ENCODE peak calls at places on chromosomes 13 and 19, in six cellular contexts. H is breast epithelium, Y is hepatocyte, B is pancreas, E is OCI-LY7, J is HepG2. R is an unnamed sample.

GRCh38 chr19:48308695-48309586 is 16.4 kb upstream of the EMP3 start:
- DNase-seq in H (no peak), Y (peak), B (no peak), E (peak), J (peak), R (no peak)

GRCh38 chr13:113428871-113429607 is 24.2 kb downstream of the ADPRHL1 start:
- DNase-seq in H (no peak), Y (no peak), B (no peak), E (no peak), J (no peak), R (no peak)

GRCh38 chr19:50894478-50895356 is 16.5 kb downstream of the KLK4 start:
- DNase-seq in H (no peak), Y (no peak), B (no peak), E (peak), J (no peak), R (no peak)

GRCh38 chr13:83295684-83296083 is 586.6 kb downstream of the SLITRK1 start:
- DNase-seq in H (no peak), Y (no peak), B (no peak), E (no peak), J (no peak), R (no peak)

GRCh38 chr13:85666356-85666755 is 132.9 kb downstream of the SLITRK6 start:
- DNase-seq in H (no peak), Y (no peak), B (no peak), E (no peak), J (no peak), R (no peak)

GRCh38 chr13:109611912-109612691 is 174.3 kb downstream of the IRS2 start:
- DNase-seq in H (no peak), Y (no peak), B (no peak), E (no peak), J (no peak), R (no peak)

GRCh38 chr13:94056362-94056990 is 423.0 kb downstream of the DCT start:
- DNase-seq in H (no peak), Y (no peak), B (no peak), E (no peak), J (no peak), R (no peak)

GRCh38 chr19:38362076-38362945 is 12.1 kb upstream of the PSMD8 start:
- DNase-seq in H (peak), Y (peak), B (peak), E (peak), J (peak), R (peak)

GRCh38 chr19:35639863-35640262 is 1.7 kb upstream of the ETV2 start:
- DNase-seq in H (no peak), Y (no peak), B (no peak), E (no peak), J (no peak), R (no peak)

GRCh38 chr19:10095622-10095947 is 6.9 kb downstream of the ANGPTL6 start:
- DNase-seq in H (no peak), Y (no peak), B (no peak), E (no peak), J (no peak), R (no peak)

GRCh38 chr19:10096615-10096963 is 5.9 kb downstream of the ANGPTL6 start:
- DNase-seq in H (no peak), Y (no peak), B (no peak), E (no peak), J (no peak), R (no peak)

GRCh38 chr19:10093295-10094186 is 7.4 kb downstream of the SHFL start:
- DNase-seq in H (no peak), Y (no peak), B (no peak), E (no peak), J (no peak), R (no peak)

GRCh38 chr19:10092648-10093294 is 6.7 kb downstream of the SHFL start:
- DNase-seq in H (no peak), Y (no peak), B (no peak), E (no peak), J (no peak), R (no peak)

GRCh38 chr19:10095948-10096614 is 6.4 kb downstream of the ANGPTL6 start:
- DNase-seq in H (peak), Y (peak), B (peak), E (peak), J (no peak), R (peak)
- TF ChIP-seq CTCF in H (no peak), Y (no peak), B (no peak), E (no peak), J (no peak), R (no peak)

GRCh38 chr13:27964741-27965323 is 4.3 kb downstream of the CDX2 start:
- DNase-seq in H (no peak), Y (no peak), B (peak), E (no peak), J (no peak), R (no peak)

GRCh38 chr13:27965343-27965739 is 3.8 kb downstream of the CDX2 start:
- DNase-seq in H (no peak), Y (no peak), B (peak), E (no peak), J (no peak), R (no peak)

GRCh38 chr13:27967203-27967735 is 1.8 kb downstream of the CDX2 start:
- DNase-seq in H (no peak), Y (no peak), B (no peak), E (no peak), J (no peak), R (no peak)

GRCh38 chr13:27966641-27967202 is 2.4 kb downstream of the CDX2 start:
- DNase-seq in H (no peak), Y (no peak), B (no peak), E (no peak), J (no peak), R (no peak)

GRCh38 chr13:27965740-27966640 is 3.1 kb downstream of the CDX2 start:
- DNase-seq in H (no peak), Y (no peak), B (peak), E (no peak), J (no peak), R (no peak)
- H3K4me3 ChIP-seq in H (no peak), Y (peak), B (peak), E (no peak), J (no peak), R (no peak)

DNA sequence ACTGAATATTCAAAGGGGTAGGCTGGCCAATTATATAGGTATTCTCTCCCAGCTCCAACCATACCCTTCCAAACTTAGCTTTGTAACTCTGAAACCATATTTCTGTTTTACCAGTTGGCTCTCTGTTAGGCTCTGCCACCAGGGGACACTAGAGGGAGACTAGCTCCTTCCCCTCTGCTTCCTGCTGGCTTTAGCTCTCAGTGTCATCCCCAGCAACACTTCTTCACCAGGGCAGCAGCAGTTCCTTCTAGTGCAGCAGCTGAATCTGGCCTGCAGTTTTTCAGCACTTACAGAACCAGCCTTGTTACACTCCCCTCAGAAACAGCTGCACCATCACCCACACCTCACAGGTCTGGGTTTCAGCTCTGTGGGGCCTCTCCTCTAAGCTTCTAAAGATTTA is 51.0 kb upstream of the DOCK9 start:
- DNase-seq in H (no peak), Y (no peak), B (no peak), E (peak), J (no peak), R (no peak)
- TF ChIP-seq CTCF in H (no peak), Y (peak), B (no peak), E (peak), J (peak), R (peak)

DNA sequence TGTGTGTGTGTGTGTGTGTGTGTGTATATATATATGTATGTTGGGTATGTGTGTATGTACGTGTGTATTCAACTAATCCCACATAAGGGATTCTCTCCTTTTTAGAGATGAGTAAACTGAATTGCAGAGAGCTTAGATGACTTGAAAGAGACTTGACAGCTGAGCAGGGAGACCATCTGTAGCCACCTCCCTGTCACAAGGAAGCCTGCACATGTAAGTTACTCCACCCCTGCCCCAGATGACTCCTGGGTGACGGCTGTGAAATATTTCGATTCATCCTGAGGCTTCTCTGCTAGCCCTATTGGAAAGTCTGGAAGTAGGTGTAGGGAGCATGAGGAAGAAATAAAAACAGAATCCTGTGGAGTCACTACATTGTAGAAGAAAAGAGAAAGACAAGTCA is 480.4 kb downstream of the FOXO1 start:
- DNase-seq in H (no peak), Y (no peak), B (no peak), E (no peak), J (no peak), R (no peak)
- H3K4me3 ChIP-seq in H (no peak), Y (no peak), B (no peak), E (no peak), J (no peak), R (no peak)

GRCh38 chr13:27920677-27921420 is 1.0 kb downstream of the PDX1 start:
- DNase-seq in H (no peak), Y (no peak), B (peak), E (no peak), J (no peak), R (no peak)
- TF ChIP-seq CTCF in H (no peak), Y (no peak), B (no peak), E (no peak), J (no peak), R (no peak)

GRCh38 chr19:13010992-13011652 is 15.8 kb downstream of the NFIX start:
- DNase-seq in H (no peak), Y (no peak), B (no peak), E (no peak), J (no peak), R (no peak)

GRCh38 chr19:13007292-13008045 is 12.2 kb downstream of the NFIX start:
- DNase-seq in H (peak), Y (no peak), B (peak), E (no peak), J (no peak), R (peak)

GRCh38 chr19:13010038-13010991 is 15.0 kb downstream of the NFIX start:
- DNase-seq in H (peak), Y (no peak), B (no peak), E (no peak), J (no peak), R (peak)

GRCh38 chr19:13006431-13007281 is 11.4 kb downstream of the NFIX start:
- DNase-seq in H (no peak), Y (no peak), B (no peak), E (no peak), J (no peak), R (peak)

GRCh38 chr19:13008926-13009787 is 13.9 kb downstream of the NFIX start:
- DNase-seq in H (no peak), Y (no peak), B (no peak), E (no peak), J (no peak), R (no peak)
- H3K4me3 ChIP-seq in H (no peak), Y (no peak), B (no peak), E (no peak), J (no peak), R (peak)

DNA sequence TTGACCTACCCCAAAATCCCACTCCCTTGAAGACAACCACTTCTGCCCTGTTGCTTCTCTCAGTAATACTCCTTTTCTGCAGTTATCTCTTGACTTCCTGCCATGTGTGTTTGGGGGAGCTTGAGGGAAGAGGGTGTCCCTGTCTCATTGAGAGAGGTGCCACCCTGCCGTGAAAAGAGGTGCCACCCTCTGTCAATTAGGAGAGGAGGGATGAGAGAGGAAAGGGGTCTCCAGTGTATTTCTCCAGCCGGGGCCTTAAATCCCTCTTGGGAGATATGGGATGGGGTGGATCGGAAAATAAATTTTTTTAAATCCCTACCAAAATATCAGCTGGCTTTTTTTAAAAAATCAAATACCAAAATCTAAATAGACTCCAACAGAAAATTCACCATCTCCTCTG is 16.5 kb downstream of the PLD3 start:
- DNase-seq in H (no peak), Y (no peak), B (no peak), E (no peak), J (no peak), R (no peak)
- TF ChIP-seq CTCF in H (no peak), Y (no peak), B (no peak), E (no peak), J (no peak), R (no peak)

R was measured in psoas muscle.